ENCODE peak calls at places on chromosomes 11 and 22, in five cellular contexts. One of them, this sample, is unnamed.

GRCh38 chr11:43582024-43582836 is 98.3 kb upstream of the HSD17B12 start:
- DNase-seq in HFF-Myc: no peak
- DNase-seq in pancreas: peak; percentile 45
- DNase-seq in heart right ventricle: no peak
- DNase-seq in RWPE1: no peak
- DNase-seq in this sample: no peak

GRCh38 chr22:19059481-19060278 is 62.5 kb downstream of the DGCR2 start:
- DNase-seq in HFF-Myc: no peak
- DNase-seq in heart right ventricle: no peak
- DNase-seq in RWPE1: no peak
- DNase-seq in pancreas: peak; percentile 66
- DNase-seq in this sample: no peak

GRCh38 chr11:36455658-36456111 is 54.4 kb downstream of the TRAF6 start:
- DNase-seq in heart right ventricle: peak; percentile 89
- DNase-seq in HFF-Myc: peak; percentile 88
- DNase-seq in pancreas: peak; percentile 56
- DNase-seq in RWPE1: peak; percentile 14
- DNase-seq in this sample: peak; percentile 20

GRCh38 chr11:43923327-43924111 is 18.9 kb upstream of the C11orf96 start:
- DNase-seq in RWPE1: no peak
- DNase-seq in pancreas: no peak
- DNase-seq in heart right ventricle: peak; percentile 78
- DNase-seq in HFF-Myc: no peak
- DNase-seq in this sample: no peak

GRCh38 chr22:49241174-49241851 is 586.4 kb downstream of the BRD1 start:
- DNase-seq in heart right ventricle: no peak
- DNase-seq in HFF-Myc: no peak
- DNase-seq in RWPE1: no peak
- DNase-seq in pancreas: no peak
- DNase-seq in this sample: no peak

GRCh38 chr11:27485930-27486773 is 13.6 kb upstream of the LGR4 start:
- DNase-seq in heart right ventricle: peak; percentile 45
- DNase-seq in RWPE1: no peak
- DNase-seq in pancreas: no peak
- DNase-seq in HFF-Myc: peak; percentile 52
- DNase-seq in this sample: peak; percentile 62

GRCh38 chr11:20368441-20368840 is 4.9 kb downstream of the HTATIP2 start:
- DNase-seq in heart right ventricle: no peak
- DNase-seq in HFF-Myc: no peak
- DNase-seq in pancreas: no peak
- DNase-seq in RWPE1: peak; percentile 78
- DNase-seq in this sample: no peak

GRCh38 chr22:19325296-19325950 is 33.9 kb upstream of the CLTCL1 start:
- DNase-seq in pancreas: no peak
- DNase-seq in RWPE1: peak; percentile 5
- DNase-seq in HFF-Myc: no peak
- DNase-seq in heart right ventricle: no peak
- DNase-seq in this sample: no peak

GRCh38 chr22:22918297-22918965 is 30.8 kb downstream of the IGLL5 start:
- DNase-seq in RWPE1: no peak
- DNase-seq in HFF-Myc: no peak
- DNase-seq in pancreas: no peak
- DNase-seq in heart right ventricle: no peak
- DNase-seq in this sample: no peak

GRCh38 chr11:102226702-102227101 is 90.6 kb upstream of the BIRC3 start:
- DNase-seq in heart right ventricle: no peak
- DNase-seq in pancreas: no peak
- DNase-seq in RWPE1: peak; percentile 67
- DNase-seq in HFF-Myc: peak; percentile 24
- DNase-seq in this sample: peak; percentile 10

GRCh38 chr22:30749272-30749671 is 54.6 kb downstream of the OSBP2 start:
- DNase-seq in HFF-Myc: no peak
- DNase-seq in heart right ventricle: no peak
- DNase-seq in RWPE1: no peak
- DNase-seq in pancreas: no peak
- DNase-seq in this sample: no peak

GRCh38 chr11:69598147-69598546 is 42.8 kb upstream of the CCND1 start:
- DNase-seq in heart right ventricle: peak; percentile 9
- DNase-seq in HFF-Myc: no peak
- DNase-seq in pancreas: no peak
- DNase-seq in RWPE1: peak; percentile 22
- DNase-seq in this sample: peak; percentile 34

GRCh38 chr11:114892381-114893197 is 214.3 kb downstream of the NXPE2 start:
- DNase-seq in RWPE1: no peak
- DNase-seq in heart right ventricle: no peak
- DNase-seq in pancreas: no peak
- DNase-seq in HFF-Myc: no peak
- DNase-seq in this sample: no peak

GRCh38 chr22:28139993-28140392 is 220.9 kb upstream of the PITPNB start:
- DNase-seq in HFF-Myc: no peak
- DNase-seq in heart right ventricle: no peak
- DNase-seq in pancreas: no peak
- DNase-seq in RWPE1: peak; percentile 14
- DNase-seq in this sample: no peak

GRCh38 chr11:16030664-16031063 is 325.7 kb downstream of the SOX6 start:
- DNase-seq in pancreas: no peak
- DNase-seq in HFF-Myc: no peak
- DNase-seq in heart right ventricle: no peak
- DNase-seq in RWPE1: no peak
- DNase-seq in this sample: no peak

GRCh38 chr22:17817511-17818065 is 43.3 kb upstream of the BID start:
- DNase-seq in RWPE1: no peak
- DNase-seq in heart right ventricle: no peak
- DNase-seq in HFF-Myc: no peak
- DNase-seq in pancreas: peak; percentile 64
- DNase-seq in this sample: no peak

GRCh38 chr11:35334385-35335090 is 84.8 kb downstream of the SLC1A2 start:
- DNase-seq in HFF-Myc: no peak
- DNase-seq in heart right ventricle: no peak
- DNase-seq in RWPE1: no peak
- DNase-seq in pancreas: no peak
- DNase-seq in this sample: no peak

GRCh38 chr11:123841189-123841588 is 35.0 kb upstream of the OR6M1 start:
- DNase-seq in heart right ventricle: no peak
- DNase-seq in pancreas: no peak
- DNase-seq in HFF-Myc: no peak
- DNase-seq in RWPE1: no peak
- DNase-seq in this sample: no peak

GRCh38 chr11:71235719-71236118 is 16.7 kb downstream of the SHANK2 start:
- DNase-seq in pancreas: no peak
- DNase-seq in heart right ventricle: no peak
- DNase-seq in HFF-Myc: no peak
- DNase-seq in RWPE1: no peak
- DNase-seq in this sample: no peak

GRCh38 chr11:118028626-118029025 is 42.4 kb downstream of the IL10RA start:
- DNase-seq in HFF-Myc: no peak
- DNase-seq in RWPE1: no peak
- DNase-seq in pancreas: no peak
- DNase-seq in heart right ventricle: no peak
- DNase-seq in this sample: no peak

GRCh38 chr11:1014276-1014675 is 22.2 kb downstream of the MUC6 start:
- DNase-seq in RWPE1: no peak
- DNase-seq in HFF-Myc: no peak
- DNase-seq in pancreas: peak; percentile 70
- DNase-seq in heart right ventricle: no peak
- DNase-seq in this sample: no peak

GRCh38 chr22:50544746-50545253 is 899 bp upstream of the KLHDC7B start:
- DNase-seq in pancreas: no peak
- DNase-seq in heart right ventricle: no peak
- DNase-seq in RWPE1: no peak
- DNase-seq in HFF-Myc: no peak
- DNase-seq in this sample: peak; percentile 55

GRCh38 chr11:70912226-70912840 is 340.0 kb downstream of the SHANK2 start:
- DNase-seq in heart right ventricle: no peak
- DNase-seq in HFF-Myc: no peak
- DNase-seq in pancreas: no peak
- DNase-seq in RWPE1: no peak
- DNase-seq in this sample: no peak

GRCh38 chr11:21511835-21512440 is 680.9 kb upstream of the ANO5 start:
- DNase-seq in pancreas: no peak
- DNase-seq in heart right ventricle: no peak
- DNase-seq in RWPE1: peak; percentile 36
- DNase-seq in HFF-Myc: no peak
- DNase-seq in this sample: peak; percentile 83

GRCh38 chr11:42631223-42631843 is 680.5 kb upstream of the API5 start:
- DNase-seq in HFF-Myc: no peak
- DNase-seq in heart right ventricle: no peak
- DNase-seq in pancreas: no peak
- DNase-seq in RWPE1: peak; percentile 9
- DNase-seq in this sample: no peak

GRCh38 chr11:100719362-100719761 is 32.3 kb downstream of the ARHGAP42 start:
- DNase-seq in HFF-Myc: no peak
- DNase-seq in pancreas: no peak
- DNase-seq in RWPE1: no peak
- DNase-seq in heart right ventricle: peak; percentile 23
- DNase-seq in this sample: no peak

GRCh38 chr11:9347100-9347499 is 32.7 kb upstream of the TMEM41B start:
- DNase-seq in HFF-Myc: no peak
- DNase-seq in heart right ventricle: no peak
- DNase-seq in pancreas: no peak
- DNase-seq in RWPE1: no peak
- DNase-seq in this sample: no peak

GRCh38 chr22:23259916-23260644 is 79.8 kb downstream of the BCR start:
- DNase-seq in RWPE1: no peak
- DNase-seq in heart right ventricle: no peak
- DNase-seq in HFF-Myc: no peak
- DNase-seq in pancreas: no peak
- DNase-seq in this sample: no peak

GRCh38 chr11:132445966-132446365 is 1075.6 kb downstream of the NTM start:
- DNase-seq in heart right ventricle: no peak
- DNase-seq in pancreas: no peak
- DNase-seq in HFF-Myc: no peak
- DNase-seq in RWPE1: no peak
- DNase-seq in this sample: no peak

GRCh38 chr11:6864436-6864835 is 1.6 kb downstream of the OR10A2 start:
- DNase-seq in heart right ventricle: no peak
- DNase-seq in HFF-Myc: peak; percentile 24
- DNase-seq in pancreas: no peak
- DNase-seq in RWPE1: no peak
- DNase-seq in this sample: no peak

GRCh38 chr11:6862961-6863360 is at the start of gene OR10A2:
- DNase-seq in RWPE1: no peak
- DNase-seq in HFF-Myc: peak; percentile 22
- DNase-seq in heart right ventricle: no peak
- DNase-seq in pancreas: no peak
- DNase-seq in this sample: no peak
- TF ChIP-seq CTCF in RWPE1: no peak
- TF ChIP-seq CTCF in HFF-Myc: no peak
- TF ChIP-seq CTCF in heart right ventricle: no peak
- TF ChIP-seq CTCF in pancreas: no peak
- TF ChIP-seq CTCF in this sample: no peak

DNA sequence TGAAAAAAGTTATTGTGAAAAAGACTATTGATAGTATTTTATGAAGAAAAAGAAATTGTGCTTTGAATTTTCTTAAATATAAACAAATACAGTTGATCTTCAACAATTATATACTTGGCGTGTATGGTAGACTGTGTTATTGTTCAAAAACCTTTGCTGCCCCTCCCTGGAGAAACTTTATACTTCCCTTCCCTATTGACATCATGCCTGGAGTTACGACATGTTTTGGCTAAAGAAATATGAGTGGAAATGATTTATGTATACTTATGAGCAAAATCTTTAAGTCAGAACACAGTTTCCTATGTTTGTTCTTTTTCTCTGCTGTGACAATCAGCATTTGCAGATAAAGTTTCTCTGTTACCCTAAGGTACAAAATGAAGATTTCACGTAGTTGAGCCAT is 243.8 kb downstream of the TMEM135 start:
- DNase-seq in HFF-Myc: no peak
- DNase-seq in heart right ventricle: peak; percentile 24
- DNase-seq in pancreas: no peak
- DNase-seq in RWPE1: peak; percentile 46
- DNase-seq in this sample: no peak
- TF ChIP-seq CTCF in HFF-Myc: no peak
- TF ChIP-seq CTCF in heart right ventricle: peak; percentile 69
- TF ChIP-seq CTCF in pancreas: no peak
- TF ChIP-seq CTCF in RWPE1: peak; percentile 51
- TF ChIP-seq CTCF in this sample: no peak

DNA sequence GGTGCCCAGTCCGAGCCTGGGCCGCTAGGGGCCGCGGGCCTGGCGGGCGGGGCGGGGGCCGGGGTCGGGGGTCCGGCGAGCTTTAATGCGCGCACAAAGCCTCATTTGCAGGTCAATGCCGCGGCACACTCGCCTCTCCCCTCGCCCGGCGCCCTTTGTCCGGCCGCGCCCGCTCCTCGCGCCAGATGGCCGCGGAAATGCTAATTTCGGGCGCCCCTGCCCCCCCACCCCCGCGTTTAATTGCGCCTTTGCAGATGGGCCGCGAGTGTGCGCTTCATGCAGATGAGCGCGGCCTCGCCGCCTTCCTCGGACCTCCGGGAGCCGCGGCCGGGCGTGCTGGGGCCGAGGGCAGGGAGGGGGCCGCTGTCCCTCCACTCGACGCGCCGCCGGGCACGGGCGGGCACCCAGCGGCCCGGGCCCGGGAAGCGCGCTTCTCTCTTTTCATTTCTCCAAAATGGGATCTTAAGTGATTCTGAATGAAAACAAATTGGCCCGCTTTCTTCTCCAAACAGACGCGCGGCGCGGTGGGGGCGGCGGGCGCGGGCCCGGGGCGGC is 23.1 kb downstream of the CDKN1C start:
- DNase-seq in pancreas: peak; percentile 44
- DNase-seq in heart right ventricle: no peak
- DNase-seq in HFF-Myc: no peak
- DNase-seq in RWPE1: no peak
- DNase-seq in this sample: no peak
- TF ChIP-seq CTCF in pancreas: no peak
- TF ChIP-seq CTCF in heart right ventricle: no peak
- TF ChIP-seq CTCF in HFF-Myc: no peak
- TF ChIP-seq CTCF in RWPE1: no peak
- TF ChIP-seq CTCF in this sample: no peak

GRCh38 chr11:58285483-58286040 is 17.5 kb upstream of the OR10W1 start:
- DNase-seq in heart right ventricle: no peak
- DNase-seq in pancreas: no peak
- DNase-seq in HFF-Myc: no peak
- DNase-seq in RWPE1: no peak
- DNase-seq in this sample: no peak

GRCh38 chr11:58289266-58289665 is 21.2 kb upstream of the OR10W1 start:
- DNase-seq in pancreas: no peak
- DNase-seq in RWPE1: no peak
- DNase-seq in heart right ventricle: no peak
- DNase-seq in HFF-Myc: no peak
- DNase-seq in this sample: no peak

GRCh38 chr11:58292017-58292416 is 24.0 kb upstream of the OR10W1 start:
- DNase-seq in RWPE1: no peak
- DNase-seq in heart right ventricle: no peak
- DNase-seq in pancreas: no peak
- DNase-seq in HFF-Myc: no peak
- DNase-seq in this sample: no peak

DNA sequence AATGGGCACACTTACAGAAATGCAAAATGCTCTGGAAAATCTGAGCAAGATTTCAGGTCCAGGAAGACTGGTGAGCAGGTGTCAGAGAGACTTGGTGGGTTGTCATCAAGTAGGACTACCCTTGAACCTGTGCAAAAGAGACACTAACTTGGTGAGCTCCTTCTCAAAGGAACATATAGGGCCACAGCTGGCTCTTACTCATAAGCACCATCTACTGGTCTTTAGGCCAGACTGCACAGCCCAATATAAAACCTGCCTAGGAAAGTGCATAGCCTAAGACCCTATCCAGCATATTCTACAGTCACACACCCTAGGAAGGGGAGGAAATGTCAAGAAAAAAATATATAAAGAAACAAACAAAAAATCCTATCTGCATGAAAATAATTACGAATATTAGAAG is 18.2 kb upstream of the OR10W1 start:
- DNase-seq in RWPE1: peak; percentile 11
- DNase-seq in HFF-Myc: no peak
- DNase-seq in pancreas: no peak
- DNase-seq in heart right ventricle: no peak
- DNase-seq in this sample: peak; percentile 38
- TF ChIP-seq CTCF in RWPE1: peak; percentile 48
- TF ChIP-seq CTCF in HFF-Myc: peak; percentile 22
- TF ChIP-seq CTCF in pancreas: no peak
- TF ChIP-seq CTCF in heart right ventricle: peak; percentile 69
- TF ChIP-seq CTCF in this sample: peak; percentile 31

This sample was measured in Calu3.